ENCODE peak calls at places on chromosomes 11 and 22, in ten cellular contexts. Q, F, I, A, C, K, S, O, U and P are unnamed samples.

GRCh38 chr22:23888615-23889401 is 5.4 kb upstream of the MIF start:
- DNase-seq in Q (no peak), F (peak), I (peak), A (no peak), C (no peak), K (no peak), S (no peak), O (peak), U (peak), P (peak)

GRCh38 chr11:76209956-76210885 is 3.9 kb upstream of the WNT11 start:
- DNase-seq in Q (peak), F (peak), I (peak), A (peak), C (peak), K (no peak), S (no peak), O (peak), U (peak), P (peak)

GRCh38 chr11:75777461-75778110 is 9.0 kb downstream of the DGAT2 start:
- DNase-seq in Q (peak), F (no peak), I (no peak), A (no peak), C (no peak), K (no peak), S (no peak), O (no peak), U (no peak), P (no peak)

GRCh38 chr11:89381094-89381493 is 110.1 kb downstream of the NOX4 start:
- DNase-seq in Q (no peak), F (peak), I (peak), A (no peak), C (peak), K (no peak), S (no peak), O (peak), U (no peak), P (peak)

GRCh38 chr11:106770489-106771100 is 247.7 kb downstream of the GUCY1A2 start:
- DNase-seq in Q (no peak), F (no peak), I (no peak), A (no peak), C (no peak), K (no peak), S (no peak), O (peak), U (no peak), P (peak)

GRCh38 chr22:38141574-38141973 is 31.1 kb upstream of the BAIAP2L2 start:
- DNase-seq in Q (no peak), F (no peak), I (no peak), A (no peak), C (no peak), K (no peak), S (no peak), O (no peak), U (no peak), P (no peak)

GRCh38 chr22:38257170-38257569 is 15.6 kb downstream of the TMEM184B start:
- DNase-seq in Q (no peak), F (no peak), I (no peak), A (no peak), C (no peak), K (no peak), S (no peak), O (peak), U (no peak), P (peak)

GRCh38 chr11:109320595-109320994 is 101.4 kb upstream of the C11orf87 start:
- DNase-seq in Q (no peak), F (peak), I (peak), A (no peak), C (no peak), K (no peak), S (no peak), O (no peak), U (no peak), P (peak)

GRCh38 chr22:38176170-38176741 is 5.4 kb downstream of the PLA2G6 start:
- DNase-seq in Q (peak), F (peak), I (no peak), A (peak), C (peak), K (no peak), S (no peak), O (peak), U (no peak), P (peak)

GRCh38 chr11:74838188-74838587 is 89.5 kb downstream of the RNF169 start:
- DNase-seq in Q (no peak), F (no peak), I (no peak), A (no peak), C (no peak), K (no peak), S (no peak), O (no peak), U (no peak), P (no peak)

GRCh38 chr11:19410032-19410431 is 169.3 kb upstream of the E2F8 start:
- DNase-seq in Q (no peak), F (no peak), I (no peak), A (no peak), C (no peak), K (no peak), S (no peak), O (no peak), U (no peak), P (no peak)

GRCh38 chr22:24424001-24424900 is 3.1 kb upstream of the ADORA2A start:
- DNase-seq in Q (peak), F (no peak), I (no peak), A (no peak), C (no peak), K (peak), S (no peak), O (no peak), U (peak), P (no peak)

GRCh38 chr11:58650496-58650895 is 28.0 kb downstream of the CNTF start:
- DNase-seq in Q (no peak), F (no peak), I (no peak), A (no peak), C (no peak), K (no peak), S (no peak), O (no peak), U (no peak), P (no peak)

GRCh38 chr22:28989035-28989464 is 72.6 kb downstream of the C22orf31 start:
- DNase-seq in Q (no peak), F (no peak), I (no peak), A (no peak), C (no peak), K (no peak), S (peak), O (no peak), U (peak), P (no peak)

GRCh38 chr11:88421530-88421929 is 84.0 kb upstream of the CTSC start:
- DNase-seq in Q (no peak), F (peak), I (no peak), A (no peak), C (no peak), K (no peak), S (no peak), O (no peak), U (peak), P (peak)

GRCh38 chr11:116605543-116605942 is 167.2 kb downstream of the BUD13 start:
- DNase-seq in Q (no peak), F (peak), I (peak), A (peak), C (no peak), K (peak), S (no peak), O (no peak), U (peak), P (peak)

GRCh38 chr11:102268083-102268984 is 49.0 kb upstream of the BIRC3 start:
- DNase-seq in Q (peak), F (peak), I (peak), A (peak), C (peak), K (peak), S (no peak), O (peak), U (peak), P (peak)

GRCh38 chr22:36125994-36126531 is 34.5 kb downstream of the APOL3 start:
- DNase-seq in Q (no peak), F (no peak), I (no peak), A (no peak), C (no peak), K (no peak), S (no peak), O (no peak), U (no peak), P (no peak)
- H3K4me3 ChIP-seq in Q (no peak), F (no peak), I (no peak), A (no peak), C (no peak), K (no peak), S (no peak), O (no peak), U (no peak), P (no peak)

DNA sequence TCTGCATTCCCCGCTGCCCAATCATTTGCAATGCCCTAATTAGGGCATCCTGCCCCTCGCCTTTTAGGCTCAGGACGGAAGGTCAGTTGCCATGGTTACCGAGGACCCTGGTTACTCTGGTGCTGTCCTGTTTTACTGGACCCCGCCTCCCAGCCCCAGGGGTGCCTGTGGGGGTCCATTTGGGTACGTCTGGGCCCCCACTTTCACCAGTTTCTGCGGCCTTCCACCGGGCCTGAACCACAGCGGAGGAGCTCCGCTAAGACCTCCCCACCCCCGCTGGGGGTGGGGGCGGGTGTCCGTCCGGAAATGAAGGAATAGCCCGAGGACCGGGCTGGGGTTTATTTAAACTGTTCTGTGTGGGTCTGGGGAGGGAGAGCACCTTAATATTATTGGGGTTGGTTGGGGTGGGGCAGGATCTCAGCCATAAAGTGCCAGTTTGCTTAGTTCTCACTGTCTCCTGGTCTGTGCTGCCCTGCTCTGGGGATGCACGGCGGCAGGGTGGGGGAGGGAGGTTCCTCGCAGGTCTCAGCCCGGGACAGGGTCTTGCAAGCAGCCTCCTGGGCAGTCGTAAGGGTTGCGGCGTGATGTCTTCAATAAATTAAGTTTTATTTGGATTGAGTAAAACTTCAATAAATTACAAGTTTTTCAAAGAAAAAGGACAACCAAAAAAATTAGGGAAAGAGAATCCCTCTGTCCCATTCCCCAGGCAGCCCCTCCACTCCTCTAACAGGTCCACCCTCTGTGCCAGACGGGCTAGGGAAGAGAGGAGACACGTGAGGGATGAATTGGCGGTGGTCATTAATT is 5.3 kb downstream of the PHOX2A start:
- DNase-seq in Q (no peak), F (no peak), I (no peak), A (peak), C (no peak), K (no peak), S (peak), O (no peak), U (peak), P (no peak)
- TF ChIP-seq CTCF in Q (no peak), F (no peak), I (no peak), A (no peak), C (no peak), K (no peak), S (no peak), O (no peak), U (no peak), P (no peak)

GRCh38 chr22:26751217-26751616 is 93.8 kb downstream of the MIAT start:
- DNase-seq in Q (no peak), F (no peak), I (peak), A (no peak), C (no peak), K (no peak), S (peak), O (no peak), U (peak), P (peak)
- H3K4me3 ChIP-seq in Q (no peak), F (no peak), I (no peak), A (no peak), C (no peak), K (no peak), S (no peak), O (no peak), U (no peak), P (no peak)

DNA sequence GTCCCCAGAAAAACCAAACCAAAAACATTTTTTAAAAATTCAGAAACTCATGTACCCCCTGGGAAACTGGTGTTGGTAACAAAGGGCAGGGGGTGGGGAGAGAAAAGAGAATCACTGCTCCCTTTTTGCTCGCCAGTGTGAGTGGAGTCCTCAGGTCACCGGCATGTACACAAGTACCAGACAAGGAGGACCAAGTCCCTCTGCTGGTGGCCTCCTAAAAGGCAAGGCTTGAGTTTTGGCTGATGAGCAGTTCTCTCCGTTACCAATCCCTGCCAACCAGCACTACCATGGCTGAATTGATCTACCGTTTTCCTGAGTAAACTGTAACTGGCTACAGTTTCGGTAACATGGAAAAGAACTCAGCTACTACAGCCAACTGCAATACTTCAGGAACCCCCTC is 22.0 kb downstream of the APOL5 start:
- DNase-seq in Q (no peak), F (no peak), I (peak), A (no peak), C (no peak), K (no peak), S (no peak), O (no peak), U (peak), P (no peak)
- TF ChIP-seq CTCF in Q (peak), F (peak), I (peak), A (peak), C (no peak), K (no peak), S (peak), O (no peak), U (peak), P (peak)

GRCh38 chr22:20397498-20397897 is 3.5 kb downstream of the ZNF74 start:
- DNase-seq in Q (no peak), F (no peak), I (no peak), A (no peak), C (no peak), K (no peak), S (no peak), O (no peak), U (no peak), P (no peak)
- H3K4me3 ChIP-seq in Q (no peak), F (no peak), I (no peak), A (no peak), C (no peak), K (no peak), S (no peak), O (no peak), U (no peak), P (no peak)

DNA sequence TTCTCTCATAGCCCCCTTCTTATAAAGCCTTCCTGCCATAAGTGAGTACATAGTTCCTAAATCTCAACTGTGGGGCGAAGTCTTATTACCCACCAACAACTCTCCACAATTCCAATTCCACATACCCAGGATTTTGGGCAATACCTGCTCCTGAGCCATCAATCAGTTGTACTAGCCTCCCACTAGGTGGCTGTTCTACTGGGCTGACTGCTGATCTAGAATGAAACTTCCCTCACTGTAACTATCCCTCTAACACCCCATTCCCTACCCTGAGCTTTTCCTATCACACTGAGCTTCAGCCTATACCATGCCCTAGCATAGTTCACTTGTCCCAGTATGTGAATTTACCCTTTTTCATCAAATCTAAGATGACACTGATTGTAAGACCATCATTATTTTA is 52.5 kb downstream of the RRAS2 start:
- DNase-seq in Q (no peak), F (no peak), I (peak), A (no peak), C (no peak), K (no peak), S (no peak), O (no peak), U (no peak), P (no peak)
- TF ChIP-seq CTCF in Q (no peak), F (peak), I (no peak), A (no peak), C (no peak), K (no peak), S (no peak), O (no peak), U (peak), P (peak)

DNA sequence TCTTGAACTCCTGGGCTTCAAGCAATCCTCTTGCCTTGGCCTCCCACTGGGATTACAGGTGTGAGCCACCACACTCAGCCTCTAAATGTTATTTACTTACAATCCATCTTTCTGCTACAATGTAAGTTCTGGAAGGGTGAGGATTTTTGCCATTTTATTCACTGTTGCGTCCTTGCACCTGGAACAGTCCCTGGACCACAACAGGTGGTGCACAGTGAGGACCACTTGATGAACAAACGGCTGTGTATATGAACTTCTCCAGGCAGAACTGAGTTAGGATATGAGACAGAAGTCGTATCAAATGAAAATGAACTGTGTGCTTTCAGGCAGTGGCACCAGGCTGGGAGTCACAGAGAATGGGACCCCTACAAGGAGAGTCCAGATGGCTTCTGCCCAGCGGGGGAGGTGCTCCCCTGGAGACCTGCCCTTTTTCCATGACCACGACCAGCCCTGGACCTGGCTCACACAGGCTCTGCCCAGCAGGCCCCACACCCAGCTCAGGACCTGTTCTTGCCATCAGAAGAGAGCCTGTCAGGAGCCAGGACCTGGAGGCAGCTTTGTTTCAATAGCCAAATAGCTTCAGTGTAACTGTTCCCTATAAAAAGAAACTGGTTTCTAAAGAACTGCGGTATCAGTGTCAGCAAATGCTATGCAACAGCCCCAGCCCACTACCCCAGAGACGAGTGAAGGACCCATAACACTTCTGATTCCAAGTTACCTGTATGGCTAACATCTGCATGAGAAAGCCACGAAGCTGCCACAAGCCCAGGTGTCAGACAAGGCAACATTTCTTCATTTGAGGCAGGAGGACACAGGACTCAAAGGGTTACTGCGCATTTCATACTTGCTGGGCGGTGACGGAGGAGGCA is 104.9 kb downstream of the MICAL3 start:
- DNase-seq in Q (no peak), F (no peak), I (no peak), A (no peak), C (no peak), K (no peak), S (no peak), O (no peak), U (peak), P (no peak)
- H3K4me3 ChIP-seq in Q (peak), F (no peak), I (no peak), A (no peak), C (no peak), K (no peak), S (no peak), O (no peak), U (no peak), P (no peak)

DNA sequence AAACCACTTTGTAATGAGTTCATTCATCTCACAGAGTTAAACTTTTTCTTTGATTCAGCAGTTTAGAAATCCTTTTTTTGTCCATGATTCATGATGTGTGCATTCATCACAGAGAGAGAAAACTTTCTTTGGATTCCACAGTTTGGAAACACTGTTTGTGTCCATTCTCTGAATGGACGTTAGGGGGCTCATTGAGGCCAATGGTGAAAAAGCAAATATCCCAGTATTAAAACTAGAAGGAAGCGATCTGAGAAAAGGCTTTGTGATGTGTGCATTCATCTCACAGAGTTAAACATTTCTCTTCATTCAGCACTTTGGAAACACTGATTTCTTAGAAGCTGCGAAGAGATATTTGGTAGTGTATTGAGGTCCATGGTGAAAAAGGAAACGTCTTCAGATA is 155.6 kb upstream of the TRIM48 start:
- DNase-seq in Q (no peak), F (no peak), I (peak), A (no peak), C (no peak), K (no peak), S (no peak), O (no peak), U (no peak), P (no peak)
- TF ChIP-seq CTCF in Q (no peak), F (no peak), I (no peak), A (no peak), C (no peak), K (no peak), S (no peak), O (no peak), U (no peak), P (no peak)

GRCh38 chr11:79663012-79663411 is 222.2 kb upstream of the TENM4 start:
- DNase-seq in Q (no peak), F (no peak), I (no peak), A (no peak), C (no peak), K (no peak), S (no peak), O (no peak), U (no peak), P (no peak)
- H3K4me3 ChIP-seq in Q (no peak), F (no peak), I (no peak), A (no peak), C (no peak), K (no peak), S (no peak), O (no peak), U (no peak), P (no peak)